ENCODE peak calls at places on chromosomes 4 and X, in ten cellular contexts. O, H, F, S, E, M, Y, D, T and W are unnamed samples. For H3K36me3, the result is how much of the 10 kb centered on the place peaks cover.

GRCh38 chrX:71911023-71911730 is 532 bp downstream of the NHSL2 start:
- DNase-seq in O (no peak), H (no peak), F (no peak), S (peak), E (no peak), M (no peak), Y (no peak), D (no peak), T (no peak), W (peak)

GRCh38 chrX:16312761-16313623 is 145.7 kb downstream of the MAGEB17 start:
- DNase-seq in O (no peak), H (no peak), F (no peak), S (no peak), E (no peak), M (no peak), Y (no peak), D (no peak), T (no peak), W (no peak)

GRCh38 chr4:142248946-142249345 is 597.2 kb downstream of the INPP4B start:
- DNase-seq in O (no peak), H (no peak), F (no peak), S (no peak), E (no peak), M (no peak), Y (no peak), D (peak), T (no peak), W (no peak)

GRCh38 chrX:130184857-130185256 is 13.1 kb downstream of the RAB33A start:
- DNase-seq in O (no peak), H (no peak), F (no peak), S (no peak), E (no peak), M (no peak), Y (no peak), D (no peak), T (no peak), W (no peak)

GRCh38 chr4:162523171-162523570 is 359.4 kb upstream of the FSTL5 start:
- DNase-seq in O (no peak), H (no peak), F (no peak), S (no peak), E (no peak), M (no peak), Y (no peak), D (no peak), T (no peak), W (no peak)

GRCh38 chrX:9923357-9923756 is 43.8 kb upstream of the CLDN34 start:
- DNase-seq in O (no peak), H (no peak), F (no peak), S (no peak), E (no peak), M (no peak), Y (no peak), D (no peak), T (no peak), W (no peak)

GRCh38 chrX:9858080-9858479 is 71.9 kb downstream of the SHROOM2 start:
- DNase-seq in O (no peak), H (no peak), F (no peak), S (no peak), E (no peak), M (no peak), Y (no peak), D (no peak), T (no peak), W (no peak)

GRCh38 chr4:165834116-165834515 is 38.9 kb upstream of the TLL1 start:
- DNase-seq in O (no peak), H (no peak), F (no peak), S (no peak), E (no peak), M (no peak), Y (no peak), D (peak), T (no peak), W (no peak)

GRCh38 chr4:23966720-23967119 is 76.9 kb upstream of the PPARGC1A start:
- DNase-seq in O (no peak), H (no peak), F (no peak), S (no peak), E (no peak), M (no peak), Y (no peak), D (no peak), T (peak), W (no peak)

GRCh38 chrX:41921492-41922124 is 1.7 kb downstream of the CASK start:
- DNase-seq in O (no peak), H (peak), F (no peak), S (no peak), E (no peak), M (no peak), Y (no peak), D (peak), T (peak), W (no peak)

GRCh38 chrX:23857409-23857808 is 50.3 kb downstream of the APOO start:
- DNase-seq in O (no peak), H (no peak), F (no peak), S (no peak), E (no peak), M (no peak), Y (no peak), D (peak), T (no peak), W (no peak)

GRCh38 chr4:1495416-1496115 is 89.3 kb upstream of the NKX1-1 start:
- DNase-seq in O (peak), H (no peak), F (no peak), S (no peak), E (no peak), M (no peak), Y (no peak), D (peak), T (no peak), W (no peak)

GRCh38 chrX:102345916-102346315 is 93.9 kb downstream of the NXF2B start:
- DNase-seq in O (peak), H (peak), F (peak), S (no peak), E (peak), M (no peak), Y (no peak), D (no peak), T (peak), W (peak)

GRCh38 chr4:13872145-13872544 is 244.6 kb upstream of the BOD1L1 start:
- DNase-seq in O (no peak), H (no peak), F (no peak), S (no peak), E (no peak), M (no peak), Y (no peak), D (no peak), T (no peak), W (no peak)

GRCh38 chr4:37471971-37472370 is 214.2 kb downstream of the RELL1 start:
- DNase-seq in O (peak), H (peak), F (no peak), S (no peak), E (peak), M (no peak), Y (no peak), D (no peak), T (no peak), W (no peak)

GRCh38 chr4:39497909-39498723 is 29.1 kb downstream of the UGDH start:
- DNase-seq in O (no peak), H (no peak), F (no peak), S (no peak), E (no peak), M (no peak), Y (no peak), D (no peak), T (no peak), W (no peak)

GRCh38 chr4:120749445-120750151 is 172.9 kb downstream of the PRDM5 start:
- DNase-seq in O (no peak), H (no peak), F (peak), S (no peak), E (peak), M (no peak), Y (no peak), D (no peak), T (peak), W (no peak)

GRCh38 chr4:67770422-67770821 is 16.2 kb upstream of the GNRHR start:
- DNase-seq in O (no peak), H (no peak), F (no peak), S (no peak), E (no peak), M (no peak), Y (no peak), D (no peak), T (no peak), W (no peak)

GRCh38 chr4:6844986-6845385 is 62.5 kb downstream of the KIAA0232 start:
- DNase-seq in O (no peak), H (no peak), F (no peak), S (no peak), E (no peak), M (no peak), Y (no peak), D (peak), T (no peak), W (no peak)

GRCh38 chrX:84724576-84724975 is 222.3 kb upstream of the HDX start:
- DNase-seq in O (no peak), H (no peak), F (no peak), S (no peak), E (no peak), M (no peak), Y (no peak), D (no peak), T (no peak), W (no peak)

GRCh38 chr4:146522862-146523205 is 1.1 kb upstream of the SLC10A7 start:
- DNase-seq in O (no peak), H (no peak), F (no peak), S (no peak), E (no peak), M (no peak), Y (no peak), D (no peak), T (peak), W (no peak)

GRCh38 chrX:53263597-53264094 is 17.7 kb downstream of the IQSEC2 start:
- DNase-seq in O (no peak), H (no peak), F (no peak), S (no peak), E (no peak), M (no peak), Y (no peak), D (peak), T (no peak), W (no peak)

GRCh38 chrX:120260369-120260768 is 9.8 kb downstream of the ZBTB33 start:
- DNase-seq in O (no peak), H (no peak), F (no peak), S (no peak), E (no peak), M (no peak), Y (no peak), D (no peak), T (no peak), W (no peak)

GRCh38 chrX:121356139-121356849 is 308.9 kb downstream of the GLUD2 start:
- DNase-seq in O (no peak), H (no peak), F (no peak), S (no peak), E (no peak), M (no peak), Y (no peak), D (no peak), T (no peak), W (no peak)

GRCh38 chr4:105805501-105806120 is 89.7 kb upstream of the NPNT start:
- DNase-seq in O (no peak), H (no peak), F (no peak), S (no peak), E (no peak), M (no peak), Y (no peak), D (no peak), T (no peak), W (no peak)

GRCh38 chr4:47838445-47838844 is 578 bp upstream of the CORIN start:
- DNase-seq in O (no peak), H (no peak), F (no peak), S (no peak), E (no peak), M (no peak), Y (no peak), D (no peak), T (no peak), W (no peak)

GRCh38 chr4:80526697-80527096 is 191.2 kb downstream of the CFAP299 start:
- DNase-seq in O (no peak), H (no peak), F (no peak), S (no peak), E (no peak), M (no peak), Y (no peak), D (no peak), T (no peak), W (no peak)

GRCh38 chr4:108834167-108834566 is 71.3 kb upstream of the ETNPPL start:
- DNase-seq in O (no peak), H (no peak), F (no peak), S (no peak), E (no peak), M (no peak), Y (no peak), D (peak), T (no peak), W (no peak)

GRCh38 chrX:48278958-48279357 is 23.8 kb downstream of the SSX1 start:
- DNase-seq in O (no peak), H (no peak), F (no peak), S (peak), E (no peak), M (peak), Y (no peak), D (no peak), T (peak), W (no peak)

GRCh38 chrX:72060196-72060974 is 71.3 kb downstream of the RTL5 start:
- DNase-seq in O (no peak), H (peak), F (no peak), S (no peak), E (no peak), M (no peak), Y (no peak), D (no peak), T (no peak), W (no peak)

GRCh38 chrX:110806145-110806544 is 10.5 kb upstream of the CHRDL1 start:
- DNase-seq in O (no peak), H (no peak), F (no peak), S (no peak), E (no peak), M (no peak), Y (no peak), D (no peak), T (no peak), W (no peak)

GRCh38 chrX:23493941-23494374 is 159.3 kb downstream of the PTCHD1 start:
- DNase-seq in O (no peak), H (no peak), F (no peak), S (no peak), E (peak), M (no peak), Y (no peak), D (no peak), T (peak), W (no peak)

GRCh38 chr4:183398298-183399129 is 45.9 kb upstream of the CDKN2AIP start:
- DNase-seq in O (peak), H (peak), F (peak), S (peak), E (peak), M (no peak), Y (no peak), D (peak), T (peak), W (peak)

GRCh38 chr4:67713531-67714247 is 12.7 kb upstream of the UBA6 start:
- DNase-seq in O (no peak), H (no peak), F (no peak), S (no peak), E (no peak), M (no peak), Y (no peak), D (peak), T (no peak), W (no peak)

GRCh38 chrX:140034916-140035315 is 69.6 kb upstream of the CXorf66 start:
- DNase-seq in O (no peak), H (no peak), F (no peak), S (no peak), E (no peak), M (no peak), Y (no peak), D (no peak), T (peak), W (no peak)

GRCh38 chr4:2812985-2813384 is 20.1 kb downstream of the SH3BP2 start:
- DNase-seq in O (no peak), H (no peak), F (no peak), S (no peak), E (no peak), M (no peak), Y (no peak), D (no peak), T (no peak), W (no peak)

GRCh38 chr4:16893141-16893571 is 5.3 kb downstream of the LDB2 start:
- DNase-seq in O (no peak), H (no peak), F (no peak), S (no peak), E (no peak), M (no peak), Y (no peak), D (no peak), T (no peak), W (no peak)
- H3K27ac ChIP-seq in O (no peak), H (no peak), F (peak), S (peak), E (peak), M (no peak), Y (no peak), D (peak), T (no peak), W (no peak)

DNA sequence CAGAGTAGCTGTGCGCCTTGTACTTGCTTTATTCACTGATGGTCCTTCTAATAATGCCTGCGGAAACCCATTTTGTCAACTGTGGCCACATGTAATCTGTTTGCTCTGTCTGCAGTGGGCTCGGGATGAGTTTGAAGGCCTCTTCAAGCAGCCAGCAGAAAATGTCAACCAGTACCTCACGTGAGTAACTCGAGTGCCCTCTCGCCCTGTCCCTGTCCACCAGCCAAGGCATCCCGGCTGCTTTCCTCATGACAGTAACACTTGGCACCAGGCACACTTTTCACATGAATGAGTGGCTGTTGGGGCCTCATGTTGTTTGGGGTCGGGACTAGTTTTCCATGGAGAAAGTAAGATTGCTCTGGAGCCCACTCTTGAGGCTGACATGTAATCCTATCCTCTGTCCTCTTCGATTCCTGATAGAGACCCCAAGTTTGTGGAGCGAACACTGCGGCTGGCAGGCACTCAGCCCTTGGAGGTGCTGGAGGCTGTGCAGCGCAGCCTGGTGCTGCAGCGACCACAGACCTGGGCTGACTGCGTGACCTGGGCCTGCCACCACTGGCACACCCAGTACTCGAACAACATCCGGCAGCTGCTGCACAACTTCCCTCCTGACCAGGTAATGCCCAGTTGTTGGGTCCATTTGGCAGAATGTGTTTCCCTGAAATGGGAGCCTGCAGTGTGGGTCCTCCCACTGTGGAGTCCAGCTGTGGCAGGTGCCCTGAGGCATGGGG is 8.8 kb upstream of the CDK16 start:
- DNase-seq in O (peak), H (no peak), F (no peak), S (no peak), E (no peak), M (no peak), Y (no peak), D (peak), T (no peak), W (no peak)
- H3K36me3 ChIP-seq in O (half or more), H (under half), F (half or more), S (under half), E (under half), M (half or more), Y (half or more), D (half or more), T (half or more), W (half or more)

GRCh38 chr4:35711127-35711526 is 533.2 kb downstream of the ARAP2 start:
- DNase-seq in O (no peak), H (no peak), F (no peak), S (no peak), E (no peak), M (no peak), Y (no peak), D (no peak), T (no peak), W (no peak)

GRCh38 chr4:35709080-35709479 is 535.2 kb downstream of the ARAP2 start:
- DNase-seq in O (no peak), H (no peak), F (no peak), S (no peak), E (no peak), M (no peak), Y (no peak), D (no peak), T (no peak), W (no peak)

DNA sequence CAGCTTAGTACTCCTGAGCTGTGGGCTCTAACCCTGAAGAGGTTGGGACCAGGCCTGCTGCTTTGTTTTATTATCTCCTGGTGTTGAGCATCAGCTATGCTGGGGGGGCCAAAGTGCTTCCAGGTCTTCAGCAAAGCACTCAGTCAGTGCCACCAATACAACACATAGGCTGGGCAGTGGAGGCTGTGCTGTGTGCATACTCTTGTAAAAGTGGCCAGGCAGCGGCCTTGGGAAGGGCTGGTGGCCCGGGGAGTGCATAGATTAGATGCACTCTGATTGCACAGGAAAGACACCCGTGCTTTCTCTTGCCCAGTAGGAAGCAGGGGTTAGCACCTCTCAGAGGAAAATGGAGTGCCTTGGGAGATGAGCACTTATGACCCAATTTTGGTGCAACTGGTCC is 534.0 kb downstream of the ARAP2 start:
- DNase-seq in O (no peak), H (no peak), F (no peak), S (no peak), E (no peak), M (no peak), Y (no peak), D (no peak), T (no peak), W (no peak)
- H3K27ac ChIP-seq in O (no peak), H (no peak), F (no peak), S (no peak), E (no peak), M (no peak), Y (no peak), D (no peak), T (no peak), W (no peak)

DNA sequence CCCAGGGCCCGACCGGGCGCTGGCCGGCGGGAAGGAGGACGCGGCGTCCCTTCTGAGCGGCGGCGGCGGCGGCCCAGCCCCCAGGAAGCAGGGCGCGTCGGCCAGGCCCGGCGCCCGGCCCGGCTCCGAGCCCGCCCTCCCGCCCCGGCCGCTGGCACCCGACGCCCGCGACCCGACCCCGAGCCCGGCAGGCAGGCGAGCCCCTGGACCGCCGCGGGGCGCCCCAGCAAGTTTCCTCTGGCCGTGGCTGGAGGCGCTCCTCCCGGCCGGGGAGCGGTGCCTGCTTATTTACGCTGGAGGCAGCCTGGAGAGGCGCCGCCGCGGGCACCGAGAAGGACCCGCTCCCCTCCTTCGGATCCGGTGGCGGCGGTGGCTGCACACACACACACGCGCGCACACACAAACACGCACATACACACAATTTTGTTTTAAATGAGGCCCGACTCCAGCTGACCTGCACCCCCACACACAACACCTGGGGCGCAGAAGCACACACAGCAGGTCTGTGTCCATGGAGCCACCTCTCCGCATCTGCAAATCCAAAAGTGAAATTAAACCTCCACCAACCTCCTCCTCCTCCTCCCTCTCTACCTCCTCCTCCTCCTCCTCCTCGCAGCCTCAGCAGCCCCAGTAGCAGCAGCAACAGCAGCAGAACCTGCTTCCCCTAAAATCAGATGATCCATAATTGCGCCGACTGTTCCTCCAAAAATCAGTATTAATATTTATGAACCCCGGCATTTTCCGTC is 662 bp downstream of the IRF2 start:
- DNase-seq in O (peak), H (no peak), F (peak), S (peak), E (peak), M (no peak), Y (no peak), D (peak), T (peak), W (peak)
- H3K36me3 ChIP-seq in O (under half), H (under half), F (under half), S (under half), E (under half), M (under half), Y (under half), D (under half), T (under half), W (under half)